ENCODE peak calls at places on chromosomes 6 and 20, in ten cellular contexts. C is PC-9; N is cardiac fibroblast; A is cardiac muscle cell; S is CD4-positive, alpha-beta T cell; V is IMR-90; M is mucosa of descending colon; T is CD8-positive, alpha-beta T cell; F is HFFc6; Z is fibroblast of villous mesenchyme. X is an unnamed sample.

GRCh38 chr6:165714907-165715306 is 51.9 kb upstream of the PDE10A start:
- DNase-seq in C (no peak), N (no peak), A (no peak), S (no peak), V (no peak), M (no peak), T (no peak), F (no peak), Z (no peak), X (no peak)

GRCh38 chr6:95087394-95088097 is 489.8 kb upstream of the MANEA start:
- DNase-seq in C (no peak), N (peak), A (peak), S (no peak), V (peak), M (no peak), T (no peak), F (peak), Z (peak), X (no peak)

GRCh38 chr20:33803921-33804337 is 7.2 kb upstream of the CHMP4B start:
- DNase-seq in C (peak), N (peak), A (peak), S (no peak), V (peak), M (no peak), T (no peak), F (peak), Z (peak), X (no peak)

GRCh38 chr6:108798672-108799355 is 49.4 kb upstream of the ARMC2 start:
- DNase-seq in C (no peak), N (peak), A (peak), S (peak), V (no peak), M (peak), T (peak), F (no peak), Z (no peak), X (no peak)

GRCh38 chr6:49987749-49988148 is 18.3 kb upstream of the DEFB113 start:
- DNase-seq in C (no peak), N (no peak), A (no peak), S (no peak), V (no peak), M (no peak), T (no peak), F (no peak), Z (no peak), X (no peak)

GRCh38 chr6:30394139-30394538 is 49.2 kb downstream of the RPP21 start:
- DNase-seq in C (no peak), N (no peak), A (no peak), S (no peak), V (no peak), M (peak), T (no peak), F (no peak), Z (no peak), X (no peak)

GRCh38 chr6:108714012-108714773 is 134.0 kb upstream of the ARMC2 start:
- DNase-seq in C (peak), N (peak), A (peak), S (no peak), V (peak), M (no peak), T (no peak), F (peak), Z (peak), X (no peak)

GRCh38 chr6:37538107-37538506 is 38.4 kb upstream of the CCDC167 start:
- DNase-seq in C (no peak), N (no peak), A (no peak), S (no peak), V (no peak), M (peak), T (no peak), F (no peak), Z (no peak), X (no peak)

GRCh38 chr6:148971027-148971927 is 224.4 kb downstream of the UST start:
- DNase-seq in C (no peak), N (no peak), A (no peak), S (no peak), V (peak), M (no peak), T (no peak), F (peak), Z (no peak), X (no peak)

GRCh38 chr6:126170875-126171489 is 168.9 kb upstream of the CENPW start:
- DNase-seq in C (no peak), N (peak), A (peak), S (no peak), V (peak), M (peak), T (no peak), F (peak), Z (peak), X (no peak)

GRCh38 chr20:13533946-13534345 is 104.8 kb downstream of the TASP1 start:
- DNase-seq in C (no peak), N (no peak), A (peak), S (no peak), V (no peak), M (no peak), T (no peak), F (no peak), Z (no peak), X (no peak)

GRCh38 chr6:150079604-150080003 is 10.7 kb upstream of the ULBP3 start:
- DNase-seq in C (no peak), N (no peak), A (no peak), S (no peak), V (no peak), M (no peak), T (peak), F (no peak), Z (no peak), X (no peak)

GRCh38 chr6:151822252-151823111 is 15.0 kb downstream of the ESR1 start:
- DNase-seq in C (no peak), N (no peak), A (no peak), S (no peak), V (no peak), M (peak), T (no peak), F (no peak), Z (no peak), X (no peak)

GRCh38 chr20:21102691-21103311 is 3.4 kb downstream of the LINC00237 start:
- DNase-seq in C (no peak), N (peak), A (peak), S (no peak), V (peak), M (peak), T (peak), F (no peak), Z (peak), X (no peak)

GRCh38 chr20:24164360-24164759 is 175.8 kb upstream of the GGTLC1 start:
- DNase-seq in C (no peak), N (peak), A (peak), S (peak), V (no peak), M (peak), T (peak), F (no peak), Z (no peak), X (peak)

GRCh38 chr6:52522655-52523054 is 54.2 kb downstream of the TRAM2 start:
- DNase-seq in C (no peak), N (peak), A (no peak), S (no peak), V (peak), M (no peak), T (no peak), F (no peak), Z (peak), X (no peak)

GRCh38 chr20:14947536-14947935 is 610.1 kb upstream of the FLRT3 start:
- DNase-seq in C (no peak), N (no peak), A (no peak), S (no peak), V (no peak), M (no peak), T (no peak), F (no peak), Z (no peak), X (no peak)

GRCh38 chr20:14951105-14951504 is 613.7 kb upstream of the FLRT3 start:
- DNase-seq in C (no peak), N (no peak), A (no peak), S (no peak), V (no peak), M (no peak), T (no peak), F (no peak), Z (no peak), X (no peak)

GRCh38 chr20:14951707-14952106 is 614.3 kb upstream of the FLRT3 start:
- DNase-seq in C (no peak), N (peak), A (peak), S (no peak), V (no peak), M (no peak), T (no peak), F (no peak), Z (peak), X (no peak)

GRCh38 chr20:14950633-14951032 is 613.2 kb upstream of the FLRT3 start:
- DNase-seq in C (no peak), N (no peak), A (no peak), S (no peak), V (no peak), M (no peak), T (no peak), F (no peak), Z (no peak), X (no peak)

DNA sequence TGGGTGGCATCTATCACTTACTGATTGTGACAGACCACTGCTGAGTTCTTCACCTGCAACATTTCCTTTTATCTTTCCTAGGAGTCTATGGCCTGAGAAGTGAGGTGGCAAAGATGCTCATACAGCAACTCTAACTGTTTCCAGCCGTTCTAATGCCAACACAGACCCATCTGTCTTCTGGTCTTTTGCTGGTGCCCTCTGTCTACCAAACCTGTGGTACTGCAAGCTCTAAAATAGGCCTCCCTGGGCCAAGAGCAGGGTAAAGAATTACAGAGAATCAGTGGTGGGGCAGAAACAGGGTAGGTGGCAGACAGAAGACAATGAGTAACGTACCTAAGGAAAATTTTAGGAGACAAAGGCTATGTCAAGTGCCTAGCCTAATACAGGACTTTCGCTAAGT is 611.0 kb upstream of the FLRT3 start:
- DNase-seq in C (no peak), N (no peak), A (no peak), S (no peak), V (no peak), M (no peak), T (no peak), F (no peak), Z (no peak), X (no peak)
- TF ChIP-seq CTCF in C (no peak), N (no peak), A (no peak), S (no peak), V (no peak), M (no peak), T (no peak), F (no peak), Z (peak), X (no peak)

GRCh38 chr20:37541326-37541725 is 13.7 kb upstream of the BLCAP start:
- DNase-seq in C (no peak), N (no peak), A (no peak), S (no peak), V (no peak), M (no peak), T (no peak), F (no peak), Z (no peak), X (no peak)

GRCh38 chr20:37545516-37545915 is 17.8 kb upstream of the BLCAP start:
- DNase-seq in C (peak), N (no peak), A (no peak), S (no peak), V (no peak), M (no peak), T (no peak), F (no peak), Z (no peak), X (no peak)

GRCh38 chr20:37544386-37544785 is 16.7 kb upstream of the BLCAP start:
- DNase-seq in C (no peak), N (no peak), A (no peak), S (no peak), V (no peak), M (no peak), T (no peak), F (no peak), Z (no peak), X (no peak)

GRCh38 chr20:37542281-37542680 is 14.6 kb upstream of the BLCAP start:
- DNase-seq in C (peak), N (no peak), A (no peak), S (no peak), V (peak), M (peak), T (no peak), F (peak), Z (no peak), X (no peak)

GRCh38 chr20:37543828-37544227 is 16.2 kb upstream of the BLCAP start:
- DNase-seq in C (peak), N (peak), A (peak), S (no peak), V (peak), M (no peak), T (no peak), F (peak), Z (peak), X (no peak)
- TF ChIP-seq CTCF in C (peak), N (peak), A (peak), S (no peak), V (peak), M (no peak), T (no peak), F (peak), Z (peak), X (peak)

DNA sequence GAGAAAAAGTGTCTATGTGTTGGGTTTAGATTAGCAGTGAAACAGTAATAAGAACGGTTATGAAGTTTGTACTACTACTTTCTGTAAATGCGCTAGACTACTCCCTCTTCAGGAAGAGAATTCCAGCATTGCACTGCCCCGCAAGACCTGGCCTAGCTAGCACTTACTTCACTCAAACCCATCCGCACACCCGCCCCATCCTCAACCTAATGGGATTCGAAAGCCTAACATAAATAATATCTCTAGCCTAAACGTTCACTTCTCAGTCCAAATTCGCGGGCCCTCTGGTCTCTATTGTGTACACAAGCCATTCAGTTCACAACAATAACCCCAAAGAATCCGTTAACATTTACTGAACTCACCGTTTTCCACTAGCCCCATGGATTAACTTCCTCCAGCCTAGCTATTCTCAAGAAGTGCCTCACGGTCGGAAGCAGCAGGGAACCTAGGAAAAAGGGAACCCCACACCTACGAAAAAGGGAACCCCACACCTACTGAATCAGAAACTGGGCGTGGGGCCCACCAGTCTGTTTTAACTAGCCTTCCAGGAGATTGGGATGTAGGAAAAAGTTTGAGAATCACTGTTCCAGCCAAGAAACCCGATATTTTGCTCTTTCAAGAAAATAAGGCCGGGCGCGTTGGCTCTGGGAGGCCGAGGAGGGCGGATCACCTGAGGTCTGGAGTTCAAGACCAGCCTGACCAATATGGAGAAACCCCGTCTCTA is 45.4 kb upstream of the BTN3A2 start:
- DNase-seq in C (no peak), N (no peak), A (peak), S (no peak), V (no peak), M (no peak), T (no peak), F (no peak), Z (no peak), X (no peak)
- TF ChIP-seq CTCF in C (no peak), N (no peak), A (peak), S (no peak), V (no peak), M (no peak), T (no peak), F (no peak), Z (peak), X (no peak)

GRCh38 chr20:63955846-63956663 is at the start of gene UCKL1:
- DNase-seq in C (peak), N (peak), A (peak), S (peak), V (peak), M (peak), T (peak), F (peak), Z (peak), X (peak)
- TF ChIP-seq CTCF in C (peak), N (no peak), A (no peak), S (no peak), V (no peak), M (no peak), T (no peak), F (peak), Z (no peak), X (peak)

DNA sequence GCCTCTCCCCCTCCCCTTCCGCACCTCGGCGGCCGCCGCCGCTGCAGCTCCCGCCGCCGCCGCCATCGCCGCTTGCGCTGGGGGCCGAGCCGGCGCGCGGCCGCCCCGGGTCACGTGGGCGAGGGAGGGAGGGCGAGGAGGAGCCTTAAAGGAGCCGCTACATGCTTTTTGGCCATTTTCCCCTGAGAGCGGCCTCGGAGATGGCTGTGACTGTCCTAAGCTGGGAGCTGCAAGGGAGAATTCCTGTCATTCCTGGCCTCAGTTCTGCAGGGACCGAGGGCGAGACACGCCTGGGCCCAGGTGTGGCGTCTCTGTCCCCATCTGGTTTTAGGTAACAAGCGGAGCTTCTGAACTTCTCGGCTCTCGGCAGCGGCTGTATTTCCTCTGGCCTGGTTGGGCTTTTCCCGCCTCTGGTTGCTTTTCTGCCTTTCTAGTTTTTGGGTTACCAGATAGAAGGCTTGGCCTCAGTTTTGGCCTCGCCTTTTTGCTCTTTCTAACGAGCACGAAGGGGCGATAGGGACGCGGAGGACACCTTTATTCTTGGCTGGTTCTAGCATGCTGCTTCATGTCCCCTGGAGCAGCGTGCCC is at the start of gene EHMT2:
- DNase-seq in C (no peak), N (peak), A (peak), S (peak), V (peak), M (peak), T (peak), F (peak), Z (peak), X (peak)
- TF ChIP-seq CTCF in C (no peak), N (no peak), A (no peak), S (no peak), V (no peak), M (no peak), T (no peak), F (no peak), Z (no peak), X (no peak)

GRCh38 chr6:160261991-160262718 is 3.5 kb upstream of the SLC22A2 start:
- DNase-seq in C (no peak), N (peak), A (peak), S (no peak), V (no peak), M (no peak), T (no peak), F (no peak), Z (peak), X (no peak)
- TF ChIP-seq CTCF in C (no peak), N (peak), A (peak), S (no peak), V (no peak), M (no peak), T (no peak), F (no peak), Z (peak), X (peak)